ENCODE peak calls at places on chromosomes 13 and 19, in seven cellular contexts. E, T, A, R, G, Y and W are unnamed samples.

GRCh38 chr13:76939215-76939614 is 9.1 kb upstream of the ACOD1 start:
- DNase-seq in E (no peak), T (peak), A (peak), R (no peak), G (no peak), Y (peak), W (no peak)

GRCh38 chr19:29878973-29879654 is 62.9 kb upstream of the URI1 start:
- DNase-seq in E (no peak), T (peak), A (peak), R (no peak), G (no peak), Y (peak), W (no peak)

GRCh38 chr13:38661276-38661675 is 25.6 kb upstream of the FREM2 start:
- DNase-seq in E (no peak), T (peak), A (no peak), R (no peak), G (no peak), Y (no peak), W (no peak)

GRCh38 chr19:58400638-58400915 is 5.1 kb downstream of the RNF225 start:
- DNase-seq in E (no peak), T (no peak), A (no peak), R (no peak), G (no peak), Y (no peak), W (no peak)

GRCh38 chr13:73399347-73400216 is 340.8 kb downstream of the KLF5 start:
- DNase-seq in E (peak), T (no peak), A (no peak), R (no peak), G (no peak), Y (no peak), W (peak)

GRCh38 chr13:46698910-46699460 is 98.0 kb downstream of the ESD start:
- DNase-seq in E (no peak), T (peak), A (peak), R (no peak), G (no peak), Y (no peak), W (no peak)

GRCh38 chr13:24181991-24182702 is 21.6 kb downstream of the SPATA13 start:
- DNase-seq in E (peak), T (no peak), A (no peak), R (no peak), G (no peak), Y (no peak), W (no peak)

GRCh38 chr19:47190167-47190727 is 40.8 kb downstream of the BBC3 start:
- DNase-seq in E (peak), T (peak), A (peak), R (peak), G (no peak), Y (peak), W (peak)

GRCh38 chr19:6067975-6068374 is 42.3 kb downstream of the RFX2 start:
- DNase-seq in E (no peak), T (no peak), A (no peak), R (no peak), G (no peak), Y (no peak), W (peak)

GRCh38 chr19:662962-663681 is at the start of gene RNF126:
- DNase-seq in E (peak), T (peak), A (peak), R (peak), G (peak), Y (peak), W (peak)

GRCh38 chr13:112821340-112822055 is 131.7 kb downstream of the ATP11A start:
- DNase-seq in E (no peak), T (no peak), A (peak), R (no peak), G (no peak), Y (no peak), W (no peak)

GRCh38 chr19:1761528-1762242 is 8.4 kb downstream of the ONECUT3 start:
- DNase-seq in E (no peak), T (no peak), A (no peak), R (no peak), G (no peak), Y (no peak), W (no peak)

GRCh38 chr13:46119883-46120614 is 15.2 kb upstream of the CPB2 start:
- DNase-seq in E (peak), T (peak), A (no peak), R (no peak), G (no peak), Y (peak), W (no peak)

GRCh38 chr13:93963266-93964131 is 516.0 kb downstream of the DCT start:
- DNase-seq in E (no peak), T (peak), A (no peak), R (no peak), G (no peak), Y (peak), W (no peak)

GRCh38 chr13:38821753-38822551 is 135.1 kb downstream of the FREM2 start:
- DNase-seq in E (no peak), T (no peak), A (no peak), R (no peak), G (no peak), Y (no peak), W (no peak)

GRCh38 chr13:110306960-110307696 is at the start of the genes COL4A1 and COL4A2:
- DNase-seq in E (peak), T (peak), A (peak), R (no peak), G (no peak), Y (peak), W (peak)